ENCODE peak calls at places on chromosomes 7 and 10, in four cellular contexts. N is NB4, B is breast epithelium, D is GM12865. Q is an unnamed sample.
A peak's percentile ranks its signal among the peaks of the same experiment; 100 is the strongest.

GRCh38 chr10:33421789-33422188 is 87.3 kb upstream of the NRP1 start:
- DNase-seq in N (no peak), D (no peak), B (no peak), Q (no peak)

GRCh38 chr7:47202146-47202768 is 379.7 kb downstream of the TNS3 start:
- DNase-seq in N (no peak), D (no peak), B (no peak), Q (no peak)

GRCh38 chr7:143362126-143362961 is at the start of gene FAM131B:
- DNase-seq in N (peak; percentile 54), D (no peak), B (no peak), Q (peak; percentile 65)

GRCh38 chr7:93148135-93148534 is at the start of gene SAMD9L:
- DNase-seq in N (peak; percentile 66), B (no peak), D (peak; percentile 56), Q (no peak)

GRCh38 chr10:112203328-112204076 is 19.9 kb upstream of the GPAM start:
- DNase-seq in B (no peak), N (no peak), D (peak; percentile 24), Q (no peak)

GRCh38 chr10:4981722-4982471 is 18.7 kb downstream of the AKR1C1 start:
- DNase-seq in B (no peak), N (peak; percentile 19), D (peak; percentile 65), Q (no peak)

GRCh38 chr7:50641442-50642405 is 76.5 kb upstream of the DDC start:
- DNase-seq in D (no peak), B (no peak), N (peak; percentile 34), Q (no peak)

GRCh38 chr7:22980422-22980821 is 33.5 kb downstream of the HYCC1 start:
- DNase-seq in D (no peak), B (no peak), N (no peak), Q (no peak)

GRCh38 chr10:27723436-27723835 is 22.2 kb downstream of the MKX start:
- DNase-seq in N (no peak), D (no peak), B (no peak), Q (no peak)

DNA sequence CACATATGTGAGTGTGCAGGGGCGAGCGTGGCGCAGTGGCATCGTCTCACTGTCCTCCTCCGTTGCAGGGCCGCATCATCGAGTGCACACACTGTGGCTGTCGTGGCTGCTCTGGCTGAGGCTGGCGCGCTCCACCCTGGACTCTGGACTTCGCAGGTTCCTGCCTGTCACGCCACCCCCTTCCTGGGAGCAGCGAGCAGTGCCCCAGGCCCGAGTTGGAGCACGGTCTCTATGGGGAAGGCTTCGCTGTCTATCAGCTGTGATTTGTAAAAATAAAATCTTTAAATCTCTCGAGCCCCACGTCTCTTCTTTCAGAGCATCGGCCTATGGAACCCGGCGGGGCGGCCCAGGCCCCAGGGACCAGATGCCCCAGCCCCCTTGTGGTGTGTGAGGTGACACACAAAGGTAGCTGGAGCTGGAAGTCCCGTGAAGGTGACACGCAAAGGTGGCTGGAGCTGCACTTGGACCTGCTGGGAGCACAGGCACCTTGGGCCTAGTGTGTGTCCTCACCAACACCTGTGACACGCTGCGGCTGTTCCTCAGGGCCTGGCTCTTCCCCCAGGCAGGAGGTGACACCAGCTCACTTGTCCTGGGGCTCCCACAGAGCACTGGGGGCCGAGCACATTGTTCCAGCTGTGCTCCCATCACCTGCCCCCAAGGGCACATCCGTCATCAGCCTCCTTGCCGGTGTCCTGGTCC is 10.7 kb downstream of the BUD31 start:
- DNase-seq in D (no peak), N (no peak), B (no peak), Q (no peak)
- TF ChIP-seq CTCF in D (no peak), N (no peak), B (no peak), Q (no peak)

DNA sequence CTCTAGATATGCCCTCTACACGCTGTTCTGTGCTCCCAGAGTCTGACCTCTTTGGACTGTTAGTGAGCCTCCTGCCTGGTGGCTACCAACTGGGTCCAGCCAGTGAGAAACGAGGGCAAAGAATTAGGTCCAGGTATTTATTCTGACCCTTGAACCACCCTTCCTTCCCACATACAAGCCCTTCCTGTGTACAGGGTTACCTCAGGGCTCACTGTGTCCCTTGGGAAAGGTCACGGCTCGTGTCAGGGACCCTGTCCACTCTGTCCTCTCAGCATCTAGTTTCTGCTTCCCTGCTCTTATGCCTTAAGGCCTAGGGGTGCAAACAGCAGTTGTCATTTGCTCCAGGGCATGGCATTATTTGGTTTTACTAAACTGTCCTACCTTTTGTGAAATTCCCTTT is 180.4 kb downstream of the SDK1 start:
- DNase-seq in B (no peak), D (no peak), N (no peak), Q (no peak)
- TF ChIP-seq CTCF in B (no peak), D (no peak), N (no peak), Q (no peak)

DNA sequence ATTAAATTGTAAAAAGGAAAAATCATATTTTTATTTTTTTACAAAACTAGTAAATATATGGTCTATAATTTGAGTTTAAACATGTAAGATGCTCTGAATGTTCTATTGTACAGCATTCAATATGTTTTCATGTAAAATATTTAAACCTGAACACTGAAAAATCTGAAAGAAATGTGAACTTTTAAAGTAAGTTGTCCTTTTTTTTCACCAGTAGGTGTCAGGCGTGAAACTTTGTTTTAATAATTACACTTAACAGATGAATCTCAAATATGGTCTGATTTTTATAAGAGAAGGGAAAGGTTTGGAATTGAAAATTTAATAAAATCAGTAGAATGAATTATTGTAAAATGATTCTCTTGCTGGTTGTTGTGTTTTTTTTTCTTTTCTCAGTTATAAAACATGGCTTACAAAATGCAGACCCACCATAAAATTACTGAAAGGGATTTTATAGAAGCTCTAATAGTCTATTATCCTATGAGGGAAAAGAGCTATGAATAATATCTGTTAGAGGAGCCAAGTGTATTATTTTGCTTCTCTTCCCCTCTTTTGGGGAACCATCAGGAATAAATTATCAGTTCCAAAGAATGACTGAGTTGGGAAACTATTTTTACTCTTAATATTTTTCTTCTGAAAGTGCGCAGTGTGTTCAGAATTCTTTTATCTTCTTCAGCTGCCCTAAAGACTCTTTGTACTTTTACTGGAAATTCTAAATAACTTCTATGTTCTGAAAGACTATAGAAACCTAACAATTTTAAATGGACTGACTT is 217.7 kb upstream of the FZD1 start:
- DNase-seq in B (no peak), N (no peak), D (no peak), Q (no peak)
- TF ChIP-seq CTCF in B (no peak), N (no peak), D (peak; percentile 7), Q (peak; percentile 57)

DNA sequence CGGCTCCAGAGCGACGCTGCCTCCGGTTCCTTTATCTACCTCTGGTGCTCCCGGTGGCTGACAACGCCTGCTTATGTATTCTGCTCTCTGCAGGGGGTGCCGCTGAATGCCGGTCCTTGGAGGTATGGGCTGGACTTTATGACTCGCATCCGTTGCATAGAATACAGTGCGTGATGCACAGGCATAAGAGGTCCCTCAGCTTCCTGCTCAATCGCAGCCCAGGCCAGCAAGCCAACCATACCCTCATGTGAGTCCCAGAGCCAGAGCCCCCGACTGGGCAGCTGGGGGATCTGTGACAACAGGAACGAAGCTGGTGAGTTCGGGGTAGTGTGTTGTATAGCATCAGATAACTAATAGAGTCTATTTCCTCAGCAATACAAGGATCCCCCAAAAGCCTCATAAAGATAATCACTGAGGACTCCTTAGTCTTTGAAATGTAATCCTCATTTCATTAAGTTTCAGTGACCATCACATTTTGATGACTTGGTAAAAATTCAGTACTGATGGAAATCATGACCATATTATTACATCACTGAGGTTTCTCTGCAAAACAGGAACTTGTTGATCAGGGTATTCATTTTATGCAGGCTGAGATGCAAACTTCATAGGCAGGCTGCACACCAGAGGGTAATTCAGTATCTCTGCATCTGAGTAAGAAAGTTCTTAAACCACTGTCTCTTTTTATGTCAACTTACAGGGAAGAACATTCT is 607.8 kb downstream of the PTPRN2 start:
- DNase-seq in B (no peak), D (no peak), N (peak; percentile 47), Q (no peak)
- TF ChIP-seq CTCF in B (no peak), D (no peak), N (no peak), Q (no peak)

GRCh38 chr10:97138174-97138573 is 47.6 kb downstream of the SLIT1 start:
- DNase-seq in N (no peak), B (no peak), D (no peak), Q (no peak)
- TF ChIP-seq CTCF in N (peak; percentile 41), B (no peak), D (peak; percentile 18), Q (no peak)

DNA sequence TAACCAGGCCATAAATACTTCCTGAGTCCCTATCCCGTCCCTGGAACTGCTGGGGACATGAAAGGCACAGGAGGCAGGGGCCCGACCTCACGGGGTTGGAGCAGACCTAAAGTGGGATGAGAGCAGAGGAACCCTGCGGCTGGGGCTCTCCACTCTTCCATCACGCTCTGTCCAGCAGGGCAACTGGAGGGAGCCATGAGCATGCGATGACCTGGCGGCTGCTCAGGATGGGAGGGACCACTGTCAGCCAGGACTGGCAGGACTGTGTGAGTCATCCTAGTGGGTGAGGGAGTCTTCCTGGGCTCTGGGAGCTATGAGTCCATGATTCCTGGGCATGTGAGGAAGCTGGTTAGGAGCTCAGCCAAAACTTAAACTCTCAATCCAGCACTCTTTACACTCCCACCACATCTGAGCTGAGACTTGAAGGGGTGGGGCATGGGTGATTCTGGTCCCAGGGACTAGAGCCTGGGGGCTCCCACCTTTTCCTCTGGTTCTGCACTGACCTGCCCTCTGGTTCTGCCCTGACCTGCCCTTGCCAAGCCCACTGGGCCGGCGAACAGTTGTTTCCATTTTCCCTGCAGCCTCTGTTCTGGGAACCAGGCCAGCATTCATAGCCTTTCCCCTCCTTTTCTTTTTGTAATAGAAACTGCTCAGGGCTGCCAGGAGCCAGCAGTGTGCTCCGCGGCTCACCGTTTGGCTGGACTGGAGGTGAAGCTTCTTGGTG is 47.1 kb downstream of the SYPL1 start:
- DNase-seq in B (peak; percentile 91), N (peak; percentile 47), D (no peak), Q (peak; percentile 39)
- TF ChIP-seq CTCF in B (peak; percentile 20), N (no peak), D (no peak), Q (no peak)

GRCh38 chr7:18755793-18756192 is 260.2 kb downstream of the HDAC9 start:
- DNase-seq in D (no peak), N (no peak), B (no peak), Q (no peak)

GRCh38 chr7:18756378-18757050 is 261.0 kb downstream of the HDAC9 start:
- DNase-seq in B (no peak), N (peak; percentile 62), D (no peak), Q (no peak)

GRCh38 chr7:18760046-18760445 is 264.5 kb downstream of the HDAC9 start:
- DNase-seq in B (no peak), D (no peak), N (no peak), Q (no peak)

GRCh38 chr7:18753972-18754610 is 258.5 kb downstream of the HDAC9 start:
- DNase-seq in N (no peak), D (no peak), B (no peak), Q (no peak)

GRCh38 chr7:18754766-18755165 is 259.2 kb downstream of the HDAC9 start:
- DNase-seq in B (no peak), N (no peak), D (no peak), Q (no peak)
- TF ChIP-seq CTCF in B (no peak), N (no peak), D (no peak), Q (no peak)

DNA sequence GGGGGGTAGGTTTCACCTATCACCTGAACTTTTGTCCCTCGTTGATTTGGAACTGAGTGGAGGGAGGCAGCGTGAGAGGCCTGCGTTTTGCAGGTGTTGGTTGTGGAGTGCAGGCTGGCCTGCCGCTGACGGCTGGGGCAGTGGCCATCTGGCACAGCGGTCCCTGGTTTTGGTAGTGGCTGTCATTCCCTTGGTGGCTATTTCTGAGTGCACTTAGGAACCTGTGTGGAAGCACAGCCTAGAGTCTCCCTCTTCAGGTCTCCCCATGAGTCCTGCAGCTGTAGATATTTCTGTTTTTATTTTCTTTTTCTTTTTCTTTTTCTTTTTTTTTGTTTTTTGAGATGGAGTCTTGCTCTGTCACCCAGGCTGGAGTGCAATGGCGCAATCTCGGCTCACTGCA is 129.2 kb downstream of the CUL2 start:
- DNase-seq in N (no peak), D (no peak), B (no peak), Q (peak; percentile 41)
- TF ChIP-seq CTCF in N (no peak), D (no peak), B (no peak), Q (no peak)